ENCODE peak calls at places on chromosomes 5 and 9, in six cellular contexts. One of them, this sample, is unnamed.

GRCh38 chr5:18772475-18772874 is 1138.2 kb downstream of the TAF11L14 start:
- DNase-seq in A549: peak; percentile 3
- DNase-seq in HepG2: no peak
- DNase-seq in NB4: peak; percentile 14
- DNase-seq in GM12878: no peak
- DNase-seq in K562: no peak
- DNase-seq in this sample: no peak

GRCh38 chr9:125646222-125647100 is 60.5 kb downstream of the MAPKAP1 start:
- DNase-seq in A549: no peak
- DNase-seq in HepG2: no peak
- DNase-seq in NB4: no peak
- DNase-seq in GM12878: no peak
- DNase-seq in K562: no peak
- DNase-seq in this sample: peak; percentile 58

GRCh38 chr9:95509851-95510529 is 6.8 kb downstream of the PTCH1 start:
- DNase-seq in A549: no peak
- DNase-seq in HepG2: no peak
- DNase-seq in NB4: no peak
- DNase-seq in GM12878: no peak
- DNase-seq in K562: no peak
- DNase-seq in this sample: peak; percentile 40

GRCh38 chr5:91070761-91071429 is 312.2 kb downstream of the ARRDC3 start:
- DNase-seq in A549: no peak
- DNase-seq in HepG2: no peak
- DNase-seq in NB4: no peak
- DNase-seq in GM12878: no peak
- DNase-seq in K562: no peak
- DNase-seq in this sample: no peak

GRCh38 chr5:16654647-16655334 is 38.0 kb upstream of the RETREG1 start:
- DNase-seq in A549: no peak
- DNase-seq in HepG2: no peak
- DNase-seq in NB4: peak; percentile 18
- DNase-seq in GM12878: no peak
- DNase-seq in K562: no peak
- DNase-seq in this sample: no peak

GRCh38 chr5:31492824-31493223 is 39.1 kb downstream of the DROSHA start:
- DNase-seq in A549: no peak
- DNase-seq in HepG2: no peak
- DNase-seq in NB4: no peak
- DNase-seq in GM12878: no peak
- DNase-seq in K562: no peak
- DNase-seq in this sample: peak; percentile 93

GRCh38 chr5:134509308-134510040 is 16.0 kb upstream of the JADE2 start:
- DNase-seq in A549: no peak
- DNase-seq in HepG2: peak; percentile 70
- DNase-seq in NB4: peak; percentile 80
- DNase-seq in GM12878: no peak
- DNase-seq in K562: no peak
- DNase-seq in this sample: no peak

GRCh38 chr5:139369181-139369580 is 13.9 kb downstream of the SLC23A1 start:
- DNase-seq in A549: no peak
- DNase-seq in HepG2: no peak
- DNase-seq in NB4: no peak
- DNase-seq in GM12878: no peak
- DNase-seq in K562: no peak
- DNase-seq in this sample: no peak

GRCh38 chr5:112308608-112309007 is 110.5 kb downstream of the EPB41L4A start:
- DNase-seq in A549: no peak
- DNase-seq in HepG2: no peak
- DNase-seq in NB4: no peak
- DNase-seq in GM12878: no peak
- DNase-seq in K562: no peak
- DNase-seq in this sample: no peak

GRCh38 chr9:100222674-100223073 is 123.6 kb downstream of the INVS start:
- DNase-seq in A549: peak; percentile 18
- DNase-seq in HepG2: no peak
- DNase-seq in NB4: peak; percentile 14
- DNase-seq in GM12878: no peak
- DNase-seq in K562: no peak
- DNase-seq in this sample: peak; percentile 53

GRCh38 chr5:81629986-81630385 is 120.9 kb downstream of the SSBP2 start:
- DNase-seq in A549: no peak
- DNase-seq in HepG2: no peak
- DNase-seq in NB4: no peak
- DNase-seq in GM12878: no peak
- DNase-seq in K562: no peak
- DNase-seq in this sample: no peak

GRCh38 chr9:35164711-35165110 is 2.9 kb downstream of the UNC13B start:
- DNase-seq in A549: no peak
- DNase-seq in HepG2: no peak
- DNase-seq in NB4: peak; percentile 30
- DNase-seq in GM12878: no peak
- DNase-seq in K562: no peak
- DNase-seq in this sample: peak; percentile 86

GRCh38 chr5:84480873-84481637 is 96.4 kb upstream of the EDIL3 start:
- DNase-seq in A549: no peak
- DNase-seq in HepG2: no peak
- DNase-seq in NB4: no peak
- DNase-seq in GM12878: no peak
- DNase-seq in K562: no peak
- DNase-seq in this sample: peak; percentile 2

GRCh38 chr5:5467737-5468136 is 45.3 kb downstream of the ICE1 start:
- DNase-seq in A549: no peak
- DNase-seq in HepG2: no peak
- DNase-seq in NB4: no peak
- DNase-seq in GM12878: no peak
- DNase-seq in K562: no peak
- DNase-seq in this sample: no peak

GRCh38 chr9:133781828-133782135 is 43.6 kb upstream of the SARDH start:
- DNase-seq in A549: no peak
- DNase-seq in HepG2: no peak
- DNase-seq in NB4: no peak
- DNase-seq in GM12878: no peak
- DNase-seq in K562: no peak
- DNase-seq in this sample: no peak

GRCh38 chr5:9454491-9454890 is 91.4 kb downstream of the SEMA5A start:
- DNase-seq in A549: no peak
- DNase-seq in HepG2: no peak
- DNase-seq in NB4: no peak
- DNase-seq in GM12878: no peak
- DNase-seq in K562: no peak
- DNase-seq in this sample: no peak

GRCh38 chr9:133204993-133205336 is 4.1 kb downstream of the OBP2B start:
- DNase-seq in A549: no peak
- DNase-seq in HepG2: no peak
- DNase-seq in NB4: no peak
- DNase-seq in GM12878: no peak
- DNase-seq in K562: no peak
- DNase-seq in this sample: no peak

GRCh38 chr5:72141440-72142271 is 34.4 kb downstream of the MAP1B start:
- DNase-seq in A549: peak; percentile 19
- DNase-seq in HepG2: no peak
- DNase-seq in NB4: no peak
- DNase-seq in GM12878: no peak
- DNase-seq in K562: no peak
- DNase-seq in this sample: peak; percentile 89

GRCh38 chr9:136191549-136192286 is 13.2 kb downstream of the LHX3 start:
- DNase-seq in A549: no peak
- DNase-seq in HepG2: no peak
- DNase-seq in NB4: no peak
- DNase-seq in GM12878: no peak
- DNase-seq in K562: peak; percentile 53
- DNase-seq in this sample: no peak

GRCh38 chr9:136194540-136194939 is 10.4 kb downstream of the LHX3 start:
- DNase-seq in A549: no peak
- DNase-seq in HepG2: no peak
- DNase-seq in NB4: no peak
- DNase-seq in GM12878: no peak
- DNase-seq in K562: no peak
- DNase-seq in this sample: no peak

GRCh38 chr9:136192289-136193126 is 12.4 kb downstream of the LHX3 start:
- DNase-seq in A549: no peak
- DNase-seq in HepG2: no peak
- DNase-seq in NB4: no peak
- DNase-seq in GM12878: no peak
- DNase-seq in K562: no peak
- DNase-seq in this sample: no peak

GRCh38 chr9:136193127-136193890 is 11.6 kb downstream of the LHX3 start:
- DNase-seq in A549: no peak
- DNase-seq in HepG2: no peak
- DNase-seq in NB4: no peak
- DNase-seq in GM12878: no peak
- DNase-seq in K562: peak; percentile 63
- DNase-seq in this sample: no peak

DNA sequence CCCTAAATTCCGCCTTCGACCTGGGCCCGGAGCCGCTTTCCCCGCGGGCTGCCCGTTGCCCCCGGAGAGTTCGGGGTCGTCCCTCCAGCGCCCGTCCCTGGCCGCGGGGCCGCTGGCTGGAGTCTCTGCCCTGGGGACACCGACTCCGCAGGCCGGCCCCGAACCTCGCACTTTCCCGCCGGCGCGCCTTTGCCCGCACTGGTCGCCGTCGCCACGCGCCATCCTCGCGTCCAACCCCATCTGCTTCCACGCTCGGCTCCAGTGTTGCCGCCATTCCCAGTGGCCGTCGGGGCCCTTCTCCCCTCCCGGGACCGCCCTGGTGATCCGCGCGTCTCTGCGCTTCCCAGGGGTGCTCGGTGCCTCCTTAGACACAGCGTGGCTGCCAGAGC is 11.0 kb downstream of the LHX3 start:
- DNase-seq in A549: no peak
- DNase-seq in HepG2: no peak
- DNase-seq in NB4: no peak
- DNase-seq in GM12878: no peak
- DNase-seq in K562: no peak
- DNase-seq in this sample: no peak
- TF ChIP-seq MYC in A549: no peak
- TF ChIP-seq MYC in HepG2: no peak
- TF ChIP-seq MYC in NB4: no peak
- TF ChIP-seq MYC in GM12878: no peak
- TF ChIP-seq MYC in K562: no peak
- TF ChIP-seq MYC in this sample: no peak

GRCh38 chr5:145637396-145637795 is 197.7 kb downstream of the PRELID2 start:
- DNase-seq in A549: no peak
- DNase-seq in HepG2: no peak
- DNase-seq in NB4: no peak
- DNase-seq in GM12878: no peak
- DNase-seq in K562: no peak
- DNase-seq in this sample: no peak

GRCh38 chr5:145633474-145633873 is 201.7 kb downstream of the PRELID2 start:
- DNase-seq in A549: no peak
- DNase-seq in HepG2: no peak
- DNase-seq in NB4: no peak
- DNase-seq in GM12878: no peak
- DNase-seq in K562: no peak
- DNase-seq in this sample: no peak

GRCh38 chr5:145632701-145633100 is 202.4 kb downstream of the PRELID2 start:
- DNase-seq in A549: no peak
- DNase-seq in HepG2: no peak
- DNase-seq in NB4: no peak
- DNase-seq in GM12878: no peak
- DNase-seq in K562: no peak
- DNase-seq in this sample: no peak

DNA sequence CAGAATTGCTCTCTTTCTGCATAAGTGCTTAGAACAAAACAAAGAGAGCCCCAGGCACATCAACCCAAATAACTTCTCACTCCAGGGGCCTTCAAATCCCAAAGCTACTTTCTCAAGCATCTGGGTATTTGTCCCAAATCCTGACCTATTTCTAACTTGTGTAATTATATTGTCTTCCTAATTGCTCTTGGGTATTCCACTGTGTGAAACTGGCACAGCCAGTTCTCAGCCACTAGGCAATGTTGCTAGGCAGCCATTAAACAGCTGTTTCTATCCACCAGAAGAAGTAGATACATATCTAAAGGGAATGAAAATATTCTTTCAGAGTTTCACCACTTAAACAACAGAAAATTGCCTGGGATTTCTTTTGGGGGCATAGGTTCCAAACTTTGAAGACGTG is 198.7 kb downstream of the PRELID2 start:
- DNase-seq in A549: no peak
- DNase-seq in HepG2: no peak
- DNase-seq in NB4: no peak
- DNase-seq in GM12878: no peak
- DNase-seq in K562: no peak
- DNase-seq in this sample: no peak
- TF ChIP-seq MAX in A549: no peak
- TF ChIP-seq MAX in HepG2: no peak
- TF ChIP-seq MAX in NB4: no peak
- TF ChIP-seq MAX in GM12878: no peak
- TF ChIP-seq MAX in K562: no peak
- TF ChIP-seq MAX in this sample: no peak

DNA sequence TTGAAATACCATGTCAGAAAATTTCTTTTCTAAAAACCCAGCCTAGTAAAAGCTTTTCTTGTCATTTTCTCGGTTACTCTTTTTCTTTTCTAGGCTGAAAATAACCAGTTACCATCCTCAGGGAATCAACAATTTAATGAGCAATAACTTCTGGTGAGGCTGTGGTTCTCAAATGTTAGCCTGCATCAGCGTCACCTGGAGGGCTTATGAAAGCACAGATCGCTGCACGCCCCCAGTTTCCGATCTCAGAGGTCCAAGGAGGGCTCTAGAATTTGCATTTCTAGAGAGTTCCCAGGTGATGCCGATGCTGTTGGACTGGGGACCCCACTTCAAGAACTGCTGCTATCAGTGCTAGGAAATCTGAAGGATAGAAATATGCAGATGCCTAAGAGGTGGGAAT is 28.9 kb upstream of the TLE1 start:
- DNase-seq in A549: no peak
- DNase-seq in HepG2: no peak
- DNase-seq in NB4: no peak
- DNase-seq in GM12878: no peak
- DNase-seq in K562: no peak
- DNase-seq in this sample: no peak
- TF ChIP-seq MYC in A549: no peak
- TF ChIP-seq MYC in HepG2: no peak
- TF ChIP-seq MYC in NB4: no peak
- TF ChIP-seq MYC in GM12878: no peak
- TF ChIP-seq MYC in K562: no peak
- TF ChIP-seq MYC in this sample: no peak

DNA sequence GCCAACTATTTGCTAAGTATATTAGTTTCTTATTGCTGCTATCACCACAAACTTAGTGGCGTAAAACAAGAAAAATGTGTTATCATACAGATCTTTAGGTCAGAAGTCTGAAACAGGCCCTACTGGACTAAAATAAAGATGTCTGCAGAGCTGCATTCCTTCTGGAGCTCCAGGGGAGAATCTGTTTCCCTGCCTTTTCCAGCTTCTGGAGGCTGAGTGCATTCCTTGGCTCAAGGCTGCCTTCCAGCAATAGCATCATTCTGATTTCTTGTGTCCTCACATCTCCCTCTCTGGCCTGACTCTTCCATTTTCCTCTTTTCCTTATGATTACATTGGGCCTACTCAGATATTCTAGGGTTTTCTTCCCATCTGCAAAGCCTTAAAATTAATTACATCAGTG is 15.9 kb downstream of the MAN2A1 start:
- DNase-seq in A549: no peak
- DNase-seq in HepG2: no peak
- DNase-seq in NB4: no peak
- DNase-seq in GM12878: no peak
- DNase-seq in K562: no peak
- DNase-seq in this sample: no peak
- TF ChIP-seq MAX in A549: no peak
- TF ChIP-seq MAX in HepG2: no peak
- TF ChIP-seq MAX in NB4: no peak
- TF ChIP-seq MAX in GM12878: no peak
- TF ChIP-seq MAX in K562: no peak
- TF ChIP-seq MAX in this sample: no peak

GRCh38 chr5:1293416-1293996 is 1.4 kb downstream of the TERT start:
- DNase-seq in A549: no peak
- DNase-seq in HepG2: no peak
- DNase-seq in NB4: peak; percentile 27
- DNase-seq in GM12878: no peak
- DNase-seq in K562: no peak
- DNase-seq in this sample: no peak
- TF ChIP-seq MYC in A549: no peak
- TF ChIP-seq MYC in HepG2: no peak
- TF ChIP-seq MYC in NB4: no peak
- TF ChIP-seq MYC in GM12878: no peak
- TF ChIP-seq MYC in K562: no peak
- TF ChIP-seq MYC in this sample: no peak